ENCODE peak calls at places on chromosomes 3 and 15, in eight cellular contexts. One of them, this sample, is unnamed.

GRCh38 chr15:42133892-42134502 is 22.4 kb downstream of the PLA2G4F start:
- DNase-seq in tibial nerve: no peak
- DNase-seq in MM.1S: peak; percentile 48
- DNase-seq in hepatocyte: peak; percentile 42
- DNase-seq in osteoblast: peak; percentile 87
- DNase-seq in progenitor cell of endocrine pancreas: no peak
- DNase-seq in AG04450: no peak
- DNase-seq in sigmoid colon: peak; percentile 14
- DNase-seq in this sample: peak; percentile 39

GRCh38 chr3:116863842-116864626 is 154.5 kb downstream of the TUSC7 start:
- DNase-seq in tibial nerve: peak; percentile 14
- DNase-seq in MM.1S: peak; percentile 69
- DNase-seq in hepatocyte: peak; percentile 47
- DNase-seq in osteoblast: no peak
- DNase-seq in progenitor cell of endocrine pancreas: no peak
- DNase-seq in AG04450: peak; percentile 10
- DNase-seq in sigmoid colon: no peak
- DNase-seq in this sample: peak; percentile 15

GRCh38 chr3:107938128-107938527 is 152.7 kb downstream of the CD47 start:
- DNase-seq in tibial nerve: peak; percentile 35
- DNase-seq in MM.1S: no peak
- DNase-seq in hepatocyte: peak; percentile 45
- DNase-seq in osteoblast: no peak
- DNase-seq in progenitor cell of endocrine pancreas: no peak
- DNase-seq in AG04450: no peak
- DNase-seq in sigmoid colon: no peak
- DNase-seq in this sample: no peak

GRCh38 chr3:123351396-123351945 is 97.4 kb downstream of the ADCY5 start:
- DNase-seq in tibial nerve: no peak
- DNase-seq in MM.1S: no peak
- DNase-seq in hepatocyte: no peak
- DNase-seq in osteoblast: no peak
- DNase-seq in progenitor cell of endocrine pancreas: no peak
- DNase-seq in AG04450: no peak
- DNase-seq in sigmoid colon: peak; percentile 54
- DNase-seq in this sample: no peak

GRCh38 chr3:4866841-4867240 is 112.4 kb upstream of the BHLHE40 start:
- DNase-seq in tibial nerve: no peak
- DNase-seq in MM.1S: no peak
- DNase-seq in hepatocyte: peak; percentile 51
- DNase-seq in osteoblast: no peak
- DNase-seq in progenitor cell of endocrine pancreas: no peak
- DNase-seq in AG04450: no peak
- DNase-seq in sigmoid colon: no peak
- DNase-seq in this sample: no peak

GRCh38 chr3:178558637-178559036 is 22.4 kb downstream of the KCNMB2 start:
- DNase-seq in tibial nerve: no peak
- DNase-seq in MM.1S: no peak
- DNase-seq in hepatocyte: no peak
- DNase-seq in osteoblast: no peak
- DNase-seq in progenitor cell of endocrine pancreas: no peak
- DNase-seq in AG04450: no peak
- DNase-seq in sigmoid colon: no peak
- DNase-seq in this sample: no peak

GRCh38 chr15:96410175-96411055 is 79.9 kb downstream of the NR2F2 start:
- DNase-seq in tibial nerve: no peak
- DNase-seq in MM.1S: no peak
- DNase-seq in hepatocyte: no peak
- DNase-seq in osteoblast: no peak
- DNase-seq in progenitor cell of endocrine pancreas: no peak
- DNase-seq in AG04450: no peak
- DNase-seq in sigmoid colon: no peak
- DNase-seq in this sample: no peak

GRCh38 chr3:121651684-121652083 is 9.0 kb downstream of the HCLS1 start:
- DNase-seq in tibial nerve: no peak
- DNase-seq in MM.1S: no peak
- DNase-seq in hepatocyte: no peak
- DNase-seq in osteoblast: no peak
- DNase-seq in progenitor cell of endocrine pancreas: no peak
- DNase-seq in AG04450: no peak
- DNase-seq in sigmoid colon: no peak
- DNase-seq in this sample: no peak

GRCh38 chr3:177135841-177136492 is 61.3 kb downstream of the TBL1XR1 start:
- DNase-seq in tibial nerve: no peak
- DNase-seq in MM.1S: no peak
- DNase-seq in hepatocyte: peak; percentile 51
- DNase-seq in osteoblast: no peak
- DNase-seq in progenitor cell of endocrine pancreas: no peak
- DNase-seq in AG04450: no peak
- DNase-seq in sigmoid colon: no peak
- DNase-seq in this sample: no peak

GRCh38 chr3:160773722-160774121 is 17.7 kb downstream of the PPM1L start:
- DNase-seq in tibial nerve: no peak
- DNase-seq in MM.1S: no peak
- DNase-seq in hepatocyte: no peak
- DNase-seq in osteoblast: no peak
- DNase-seq in progenitor cell of endocrine pancreas: no peak
- DNase-seq in AG04450: no peak
- DNase-seq in sigmoid colon: no peak
- DNase-seq in this sample: no peak

GRCh38 chr3:160778480-160778879 is 22.4 kb downstream of the PPM1L start:
- DNase-seq in tibial nerve: no peak
- DNase-seq in MM.1S: no peak
- DNase-seq in hepatocyte: no peak
- DNase-seq in osteoblast: no peak
- DNase-seq in progenitor cell of endocrine pancreas: no peak
- DNase-seq in AG04450: no peak
- DNase-seq in sigmoid colon: no peak
- DNase-seq in this sample: no peak

GRCh38 chr3:160771811-160772459 is 15.9 kb downstream of the PPM1L start:
- DNase-seq in tibial nerve: no peak
- DNase-seq in MM.1S: no peak
- DNase-seq in hepatocyte: peak; percentile 7
- DNase-seq in osteoblast: no peak
- DNase-seq in progenitor cell of endocrine pancreas: no peak
- DNase-seq in AG04450: no peak
- DNase-seq in sigmoid colon: no peak
- DNase-seq in this sample: no peak

GRCh38 chr3:160768918-160769317 is 12.9 kb downstream of the PPM1L start:
- DNase-seq in tibial nerve: no peak
- DNase-seq in MM.1S: no peak
- DNase-seq in hepatocyte: no peak
- DNase-seq in osteoblast: no peak
- DNase-seq in progenitor cell of endocrine pancreas: no peak
- DNase-seq in AG04450: no peak
- DNase-seq in sigmoid colon: no peak
- DNase-seq in this sample: no peak

DNA sequence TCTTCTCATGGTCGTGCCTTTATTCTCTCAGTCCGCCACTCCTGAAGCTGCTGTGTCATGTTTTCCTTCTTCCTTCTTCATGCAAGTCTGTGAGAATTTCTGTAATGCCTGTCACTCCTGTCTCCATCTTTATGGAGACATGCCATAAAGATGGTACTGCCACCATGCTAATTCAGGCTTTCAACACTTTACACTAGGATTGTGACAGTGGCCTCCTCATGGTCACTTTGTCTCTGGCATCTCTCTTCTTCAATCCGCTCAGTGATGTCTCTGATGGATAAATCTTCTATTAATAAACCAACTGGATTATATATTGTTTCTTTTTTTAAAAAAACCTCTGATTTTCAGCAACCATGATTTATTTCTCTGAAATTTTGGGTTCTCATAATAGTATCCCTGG is 18.1 kb downstream of the PPM1L start:
- DNase-seq in tibial nerve: no peak
- DNase-seq in MM.1S: no peak
- DNase-seq in hepatocyte: no peak
- DNase-seq in osteoblast: peak; percentile 32
- DNase-seq in progenitor cell of endocrine pancreas: no peak
- DNase-seq in AG04450: no peak
- DNase-seq in sigmoid colon: no peak
- DNase-seq in this sample: no peak
- TF ChIP-seq CTCF in tibial nerve: no peak
- TF ChIP-seq CTCF in MM.1S: no peak
- TF ChIP-seq CTCF in hepatocyte: no peak
- TF ChIP-seq CTCF in osteoblast: no peak
- TF ChIP-seq CTCF in progenitor cell of endocrine pancreas: no peak
- TF ChIP-seq CTCF in AG04450: no peak
- TF ChIP-seq CTCF in sigmoid colon: no peak
- TF ChIP-seq CTCF in this sample: no peak

GRCh38 chr3:46845860-46846623 is 17.2 kb downstream of the MYL3 start:
- DNase-seq in tibial nerve: peak; percentile 65
- DNase-seq in MM.1S: peak; percentile 31
- DNase-seq in hepatocyte: peak; percentile 92
- DNase-seq in osteoblast: peak; percentile 97
- DNase-seq in progenitor cell of endocrine pancreas: peak; percentile 78
- DNase-seq in AG04450: peak; percentile 27
- DNase-seq in sigmoid colon: peak; percentile 90
- DNase-seq in this sample: no peak
- TF ChIP-seq CTCF in tibial nerve: peak; percentile 54
- TF ChIP-seq CTCF in MM.1S: peak; percentile 41
- TF ChIP-seq CTCF in hepatocyte: peak; percentile 62
- TF ChIP-seq CTCF in osteoblast: peak; percentile 17
- TF ChIP-seq CTCF in progenitor cell of endocrine pancreas: peak; percentile 78
- TF ChIP-seq CTCF in AG04450: peak; percentile 49
- TF ChIP-seq CTCF in sigmoid colon: peak; percentile 67
- TF ChIP-seq CTCF in this sample: peak; percentile 63

DNA sequence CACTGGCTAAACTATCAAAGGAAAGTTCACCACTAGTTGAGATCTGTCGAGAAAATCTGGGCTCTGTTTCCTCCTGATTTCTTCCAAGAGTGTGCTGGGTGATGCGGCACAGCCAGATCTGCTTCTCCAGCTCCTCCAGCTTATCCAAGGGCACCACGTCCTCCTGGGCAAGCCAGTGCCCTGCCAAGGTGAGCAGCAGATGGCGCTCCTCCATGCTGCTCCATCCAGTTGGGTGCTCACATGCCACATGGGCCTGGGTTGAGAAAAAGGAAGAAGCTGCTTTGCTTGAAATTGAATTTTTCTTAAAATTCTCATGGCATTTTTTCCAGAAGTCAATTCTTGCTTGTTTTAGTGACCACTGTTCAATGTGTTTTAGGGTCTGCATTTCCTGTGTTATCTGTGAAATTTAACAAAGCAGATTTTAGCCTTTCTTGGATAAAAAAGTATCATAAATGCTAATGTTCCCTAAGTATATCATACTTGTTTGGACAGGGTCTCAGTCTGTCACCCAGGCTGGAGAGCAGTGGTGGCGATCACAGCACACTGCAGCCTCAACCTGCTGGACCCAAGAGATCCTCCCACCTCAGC is 47.3 kb downstream of the EIF3J start:
- DNase-seq in tibial nerve: no peak
- DNase-seq in MM.1S: peak; percentile 61
- DNase-seq in hepatocyte: peak; percentile 17
- DNase-seq in osteoblast: no peak
- DNase-seq in progenitor cell of endocrine pancreas: no peak
- DNase-seq in AG04450: no peak
- DNase-seq in sigmoid colon: no peak
- DNase-seq in this sample: no peak
- TF ChIP-seq CTCF in tibial nerve: peak; percentile 33
- TF ChIP-seq CTCF in MM.1S: peak; percentile 74
- TF ChIP-seq CTCF in hepatocyte: peak; percentile 29
- TF ChIP-seq CTCF in osteoblast: peak; percentile 54
- TF ChIP-seq CTCF in progenitor cell of endocrine pancreas: peak; percentile 27
- TF ChIP-seq CTCF in AG04450: peak; percentile 29
- TF ChIP-seq CTCF in sigmoid colon: peak; percentile 10
- TF ChIP-seq CTCF in this sample: peak; percentile 38

DNA sequence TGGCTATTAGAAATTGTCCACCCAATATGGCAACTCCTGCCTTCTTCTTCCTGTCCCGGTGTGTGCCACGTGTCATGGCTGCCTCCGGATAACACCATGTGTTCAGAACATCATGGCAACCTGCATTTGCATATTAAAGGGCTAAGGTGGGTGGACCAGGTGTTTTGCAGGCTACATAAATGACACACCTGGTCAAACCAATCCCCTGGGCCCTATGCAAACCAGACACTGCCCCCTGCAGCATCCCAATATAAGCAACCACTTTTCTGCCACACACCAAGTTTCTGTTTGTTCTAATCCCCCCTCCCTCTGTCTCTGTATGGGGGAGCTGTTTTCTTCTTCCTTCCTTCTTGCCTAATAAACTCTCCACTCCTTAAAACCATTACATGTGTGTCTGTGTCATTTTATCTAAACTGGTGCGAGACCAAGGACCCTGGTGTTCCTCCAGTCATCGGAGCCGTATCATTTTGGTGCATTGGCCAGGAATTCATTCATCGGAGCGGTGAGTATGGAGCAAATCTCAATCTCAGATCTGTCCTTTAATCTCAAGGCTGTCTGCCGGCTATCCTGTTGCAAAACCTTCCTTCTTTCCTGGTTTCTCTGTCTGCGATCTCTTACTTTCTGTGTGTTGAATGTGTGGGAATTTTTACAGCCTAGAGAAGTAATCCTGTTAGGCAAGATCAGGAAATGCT is 44.5 kb downstream of the NCEH1 start:
- DNase-seq in tibial nerve: no peak
- DNase-seq in MM.1S: no peak
- DNase-seq in hepatocyte: no peak
- DNase-seq in osteoblast: no peak
- DNase-seq in progenitor cell of endocrine pancreas: no peak
- DNase-seq in AG04450: no peak
- DNase-seq in sigmoid colon: no peak
- DNase-seq in this sample: no peak
- TF ChIP-seq CTCF in tibial nerve: no peak
- TF ChIP-seq CTCF in MM.1S: peak; percentile 29
- TF ChIP-seq CTCF in hepatocyte: no peak
- TF ChIP-seq CTCF in osteoblast: no peak
- TF ChIP-seq CTCF in progenitor cell of endocrine pancreas: no peak
- TF ChIP-seq CTCF in AG04450: peak; percentile 38
- TF ChIP-seq CTCF in sigmoid colon: no peak
- TF ChIP-seq CTCF in this sample: no peak

DNA sequence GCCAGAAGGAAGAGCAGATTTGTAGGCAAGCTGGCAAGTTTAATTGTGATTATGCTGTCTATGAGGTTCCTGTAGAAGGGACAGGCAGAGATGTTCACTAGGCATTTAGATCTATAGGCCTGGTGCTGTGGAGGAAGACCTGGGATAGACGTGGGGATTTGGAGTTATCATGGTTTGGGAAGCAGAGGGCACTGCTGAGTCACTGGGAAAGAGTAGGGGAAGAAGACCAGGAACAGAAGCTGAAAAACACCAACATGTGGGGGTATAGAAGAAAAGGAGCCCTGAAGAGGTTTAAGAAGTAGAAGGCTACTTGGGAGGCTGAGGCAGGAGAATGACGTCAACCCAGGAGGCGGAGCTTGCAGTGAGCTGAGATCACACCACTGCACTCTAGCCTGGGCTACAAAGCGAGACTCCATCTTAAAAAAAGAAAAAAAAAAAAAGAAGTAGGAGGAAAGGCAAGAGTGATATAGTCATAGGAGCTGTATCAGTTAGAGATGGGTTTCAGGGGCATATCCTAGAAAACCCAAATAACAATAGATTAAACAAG is 19.3 kb downstream of the GRK7 start:
- DNase-seq in tibial nerve: no peak
- DNase-seq in MM.1S: no peak
- DNase-seq in hepatocyte: no peak
- DNase-seq in osteoblast: peak; percentile 56
- DNase-seq in progenitor cell of endocrine pancreas: no peak
- DNase-seq in AG04450: no peak
- DNase-seq in sigmoid colon: no peak
- DNase-seq in this sample: no peak
- TF ChIP-seq CTCF in tibial nerve: no peak
- TF ChIP-seq CTCF in MM.1S: no peak
- TF ChIP-seq CTCF in hepatocyte: no peak
- TF ChIP-seq CTCF in osteoblast: peak; percentile 18
- TF ChIP-seq CTCF in progenitor cell of endocrine pancreas: no peak
- TF ChIP-seq CTCF in AG04450: no peak
- TF ChIP-seq CTCF in sigmoid colon: no peak
- TF ChIP-seq CTCF in this sample: no peak